ENCODE peak calls at places on chromosome 5, in six cellular contexts. O is left ventricle myocardium inferior, F is OCI-LY7, H is pancreas, B is prostate gland, R is A549. X is an unnamed sample.

GRCh38 chr5:62937661-62938558 is 359.3 kb downstream of the LRRC70 start:
- DNase-seq in B (no peak), O (no peak), F (no peak), R (no peak), H (no peak), X (no peak)

GRCh38 chr5:142743677-142744441 is 26.3 kb upstream of the ARHGAP26 start:
- DNase-seq in O (no peak), F (no peak), H (no peak), R (no peak), B (no peak), X (no peak)

GRCh38 chr5:10317825-10318682 is 10.4 kb upstream of the CMBL start:
- DNase-seq in O (no peak), R (no peak), F (no peak), B (no peak), H (no peak), X (no peak)

GRCh38 chr5:167207081-167207480 is 1084.4 kb upstream of the WWC1 start:
- DNase-seq in O (no peak), F (no peak), H (no peak), R (no peak), B (no peak), X (no peak)

GRCh38 chr5:126301056-126301455 is 122.2 kb upstream of the GRAMD2B start:
- DNase-seq in F (no peak), H (no peak), O (no peak), B (no peak), R (no peak), X (no peak)

GRCh38 chr5:173327948-173328895 is at the start of gene STC2:
- DNase-seq in H (peak; percentile 91), F (no peak), B (peak; percentile 62), O (peak; percentile 83), R (peak; percentile 91), X (peak; percentile 93)

GRCh38 chr5:65926893-65927292 is 518 bp downstream of the ERBIN start:
- DNase-seq in O (no peak), R (no peak), B (peak; percentile 19), H (peak; percentile 20), F (peak; percentile 39), X (no peak)

GRCh38 chr5:1420211-1421195 is 24.7 kb downstream of the SLC6A3 start:
- DNase-seq in F (no peak), H (no peak), R (no peak), O (no peak), B (no peak), X (peak; percentile 3)

GRCh38 chr5:143554194-143554717 is 150.8 kb upstream of the NR3C1 start:
- DNase-seq in O (no peak), R (peak; percentile 74), H (no peak), B (no peak), F (no peak), X (no peak)

GRCh38 chr5:172932313-172933017 is 26.8 kb upstream of the RPL26L1 start:
- DNase-seq in B (peak; percentile 74), R (peak; percentile 86), O (peak; percentile 70), H (peak; percentile 65), F (peak; percentile 64), X (peak; percentile 89)

GRCh38 chr5:143355710-143356109 is 47.8 kb downstream of the NR3C1 start:
- DNase-seq in R (peak; percentile 94), F (no peak), H (peak; percentile 71), O (peak; percentile 33), B (peak; percentile 13), X (peak; percentile 38)

GRCh38 chr5:9786378-9787360 is 156.5 kb upstream of the TAS2R1 start:
- DNase-seq in F (no peak), H (no peak), B (no peak), R (no peak), O (no peak), X (no peak)

GRCh38 chr5:67960939-67961338 is 254.6 kb upstream of the PIK3R1 start:
- DNase-seq in R (no peak), B (no peak), F (no peak), H (no peak), O (peak; percentile 25), X (no peak)

GRCh38 chr5:142816577-142816976 is 46.4 kb downstream of the ARHGAP26 start:
- DNase-seq in F (no peak), R (no peak), O (peak; percentile 68), H (peak; percentile 51), B (no peak), X (peak; percentile 64)

GRCh38 chr5:87885727-87886126 is 382.9 kb downstream of the TMEM161B start:
- DNase-seq in R (no peak), F (peak; percentile 4), H (no peak), B (no peak), O (no peak), X (no peak)

GRCh38 chr5:83564069-83564749 is 92.7 kb downstream of the VCAN start:
- DNase-seq in B (no peak), H (no peak), F (peak; percentile 47), O (no peak), R (peak; percentile 44), X (no peak)

GRCh38 chr5:68028131-68028727 is 187.3 kb upstream of the PIK3R1 start:
- DNase-seq in H (no peak), B (no peak), F (no peak), R (no peak), O (no peak), X (no peak)

GRCh38 chr5:3187846-3188425 is 407.7 kb upstream of the IRX1 start:
- DNase-seq in B (no peak), H (no peak), R (no peak), F (no peak), O (no peak), X (no peak)

GRCh38 chr5:58410441-58410840 is 49.4 kb downstream of the PLK2 start:
- DNase-seq in F (no peak), O (no peak), B (no peak), H (no peak), R (peak; percentile 75), X (no peak)

GRCh38 chr5:116577064-116577788 is 2.6 kb upstream of the SEMA6A start:
- DNase-seq in B (no peak), F (no peak), H (no peak), R (no peak), O (no peak), X (no peak)

GRCh38 chr5:68086857-68087256 is 128.7 kb upstream of the PIK3R1 start:
- DNase-seq in B (no peak), R (no peak), H (peak; percentile 36), O (peak; percentile 18), F (no peak), X (no peak)

GRCh38 chr5:69368458-69369368 is 607 bp downstream of the AK6 start:
- DNase-seq in F (peak; percentile 45), B (no peak), H (no peak), O (no peak), R (peak; percentile 3), X (no peak)

GRCh38 chr5:168765220-168766037 is 186.3 kb upstream of the PANK3 start:
- DNase-seq in O (no peak), F (no peak), B (no peak), R (no peak), H (no peak), X (no peak)

GRCh38 chr5:134077926-134078580 is 36.4 kb upstream of the TCF7 start:
- DNase-seq in H (no peak), O (no peak), B (no peak), F (no peak), R (no peak), X (no peak)

GRCh38 chr5:98570661-98571181 is 202.7 kb upstream of the RGMB start:
- DNase-seq in O (no peak), F (no peak), H (no peak), R (no peak), B (no peak), X (no peak)

GRCh38 chr5:43804041-43804440 is 201.1 kb downstream of the NNT start:
- DNase-seq in R (no peak), B (no peak), O (no peak), H (no peak), F (no peak), X (no peak)

GRCh38 chr5:137091473-137091872 is 407.7 kb downstream of the SPOCK1 start:
- DNase-seq in R (no peak), B (no peak), F (no peak), O (no peak), H (no peak), X (no peak)

GRCh38 chr5:13987843-13988464 is 43.5 kb upstream of the DNAH5 start:
- DNase-seq in H (peak; percentile 26), O (no peak), F (peak; percentile 44), B (peak; percentile 58), R (peak; percentile 74), X (no peak)

DNA sequence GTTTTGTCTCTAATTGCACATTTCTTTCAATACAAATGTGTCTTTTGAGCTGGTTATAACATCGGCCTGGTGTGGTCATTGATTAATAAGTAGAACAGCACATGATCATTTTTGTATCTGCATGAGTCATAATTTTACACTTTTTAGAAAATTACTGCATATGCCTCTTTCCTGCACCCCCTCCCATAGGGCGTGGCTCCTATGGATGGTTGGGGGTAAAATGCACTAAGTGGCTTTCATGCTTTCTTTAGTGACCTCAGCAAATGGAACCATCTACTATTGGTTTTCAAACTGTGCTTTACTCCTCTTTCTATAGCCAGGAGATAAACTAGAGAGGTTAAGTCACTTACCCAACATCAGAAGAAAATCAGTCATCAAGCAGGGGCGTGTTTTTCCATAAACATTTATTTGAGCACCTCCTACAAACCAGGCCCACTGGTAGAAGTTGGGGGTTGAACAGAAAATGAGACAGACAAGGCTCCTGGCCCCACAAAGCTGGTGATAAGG is 3.8 kb downstream of the ANXA6 start:
- DNase-seq in B (no peak), H (no peak), R (no peak), O (no peak), F (no peak), X (no peak)
- H3K4me1 ChIP-seq in B (peaks cover 5% of the 10 kb centered on the region), H (peaks cover 3% of the 10 kb centered on the region), R (peaks cover 17% of the 10 kb centered on the region), O (peaks cover 95% of the 10 kb centered on the region), F (peaks cover 99% of the 10 kb centered on the region), X (peaks cover 69% of the 10 kb centered on the region)

DNA sequence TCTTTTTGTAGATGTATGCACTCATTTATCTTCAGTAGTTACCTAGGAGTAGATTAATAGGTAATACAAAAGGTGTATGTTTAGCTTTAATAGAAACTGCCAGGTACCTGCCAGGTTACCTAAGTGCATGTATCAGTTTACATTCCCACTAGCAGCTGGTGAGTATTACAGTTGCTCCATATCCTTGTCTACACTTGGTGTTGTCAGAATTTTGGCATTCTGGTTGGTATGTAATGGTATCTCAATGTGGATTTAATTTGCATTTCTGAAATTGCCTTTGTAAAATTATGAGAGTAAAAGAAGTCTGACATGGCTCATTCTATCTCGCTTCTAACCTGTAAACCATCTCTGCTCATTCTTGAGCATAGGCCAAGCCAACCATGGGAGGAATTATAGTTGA is 38.3 kb upstream of the SIL1 start:
- DNase-seq in O (no peak), B (no peak), R (no peak), H (no peak), F (no peak), X (no peak)
- H3K9me3 ChIP-seq in O (no peaks in the 10 kb centered on the region), B (no peaks in the 10 kb centered on the region), R (peaks cover 12% of the 10 kb centered on the region), H (no peaks in the 10 kb centered on the region), F (peaks cover 11% of the 10 kb centered on the region), X (no peaks in the 10 kb centered on the region)

DNA sequence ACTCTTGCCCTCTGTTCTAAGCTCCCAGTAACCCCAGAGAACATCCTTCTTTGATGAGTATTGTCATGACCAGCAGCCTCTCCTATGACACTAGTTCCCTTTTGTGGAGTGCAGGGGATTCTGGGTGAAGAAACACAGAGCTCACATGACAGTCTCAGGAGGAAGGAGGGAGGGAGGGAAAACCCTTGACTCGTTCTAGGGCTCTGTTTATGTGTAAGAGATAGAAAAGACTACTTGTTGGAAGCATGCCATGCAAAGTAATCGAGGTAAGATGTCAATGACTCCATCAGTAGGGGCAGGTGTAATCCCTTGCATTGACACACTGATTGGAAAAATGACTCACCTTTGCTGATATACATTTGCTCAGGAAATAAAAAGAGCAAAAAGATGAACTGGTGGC is 190.2 kb upstream of the ELL2 start:
- DNase-seq in R (no peak), H (no peak), F (no peak), B (no peak), O (no peak), X (no peak)
- TF ChIP-seq CTCF in R (no peak), H (no peak), F (no peak), B (no peak), O (no peak), X (no peak)

GRCh38 chr5:132220476-132220875 is 7.2 kb downstream of the P4HA2 start:
- DNase-seq in F (no peak), H (no peak), R (no peak), B (no peak), O (no peak), X (no peak)
- H3K4me1 ChIP-seq in F (peaks cover 32% of the 10 kb centered on the region), H (peaks cover 7% of the 10 kb centered on the region), R (peaks cover 9% of the 10 kb centered on the region), B (peaks cover 14% of the 10 kb centered on the region), O (peaks cover 100% of the 10 kb centered on the region), X (peaks cover 46% of the 10 kb centered on the region)